ENCODE peak calls at places on chromosomes 13 and 19, in five cellular contexts. One of them, this sample, is unnamed.

GRCh38 chr19:12801466-12802266 is at the start of the genes PRDX2 and THSD8:
- DNase-seq in cardiac muscle cell: peak
- DNase-seq in astrocyte of the spinal cord: peak
- DNase-seq in coronary artery: no peak
- DNase-seq in fibroblast of pulmonary artery: peak
- DNase-seq in this sample: peak

GRCh38 chr19:2982983-2983350 is 5.6 kb downstream of the TLE6 start:
- DNase-seq in cardiac muscle cell: peak
- DNase-seq in astrocyte of the spinal cord: peak
- DNase-seq in coronary artery: peak
- DNase-seq in fibroblast of pulmonary artery: peak
- DNase-seq in this sample: peak

GRCh38 chr19:28537079-28537478 is 675.9 kb downstream of the UQCRFS1 start:
- DNase-seq in cardiac muscle cell: no peak
- DNase-seq in astrocyte of the spinal cord: no peak
- DNase-seq in coronary artery: no peak
- DNase-seq in fibroblast of pulmonary artery: no peak
- DNase-seq in this sample: no peak

GRCh38 chr13:24500977-24501376 is 11.6 kb downstream of the PARP4 start:
- DNase-seq in cardiac muscle cell: no peak
- DNase-seq in astrocyte of the spinal cord: peak
- DNase-seq in coronary artery: no peak
- DNase-seq in fibroblast of pulmonary artery: peak
- DNase-seq in this sample: peak

GRCh38 chr13:113106666-113107065 is 1.1 kb downstream of the F7 start:
- DNase-seq in cardiac muscle cell: no peak
- DNase-seq in astrocyte of the spinal cord: no peak
- DNase-seq in coronary artery: no peak
- DNase-seq in fibroblast of pulmonary artery: no peak
- DNase-seq in this sample: no peak

GRCh38 chr13:41463823-41464602 is 6.7 kb downstream of the RGCC start:
- DNase-seq in cardiac muscle cell: no peak
- DNase-seq in astrocyte of the spinal cord: no peak
- DNase-seq in coronary artery: no peak
- DNase-seq in fibroblast of pulmonary artery: no peak
- DNase-seq in this sample: no peak

GRCh38 chr13:95982144-95982543 is 71.1 kb downstream of the UGGT2 start:
- DNase-seq in cardiac muscle cell: no peak
- DNase-seq in astrocyte of the spinal cord: no peak
- DNase-seq in coronary artery: no peak
- DNase-seq in fibroblast of pulmonary artery: no peak
- DNase-seq in this sample: no peak

GRCh38 chr13:50128406-50129048 is 113.3 kb downstream of the KCNRG start:
- DNase-seq in cardiac muscle cell: no peak
- DNase-seq in astrocyte of the spinal cord: no peak
- DNase-seq in coronary artery: no peak
- DNase-seq in fibroblast of pulmonary artery: no peak
- DNase-seq in this sample: no peak

GRCh38 chr13:20499986-20500385 is 25.7 kb downstream of the CRYL1 start:
- DNase-seq in cardiac muscle cell: no peak
- DNase-seq in astrocyte of the spinal cord: peak
- DNase-seq in coronary artery: no peak
- DNase-seq in fibroblast of pulmonary artery: no peak
- DNase-seq in this sample: no peak

GRCh38 chr19:40253611-40254092 is 27.2 kb upstream of the CCNP start:
- DNase-seq in cardiac muscle cell: no peak
- DNase-seq in astrocyte of the spinal cord: no peak
- DNase-seq in coronary artery: no peak
- DNase-seq in fibroblast of pulmonary artery: no peak
- DNase-seq in this sample: no peak

GRCh38 chr13:78978381-78978998 is 319.5 kb upstream of the OBI1 start:
- DNase-seq in cardiac muscle cell: peak
- DNase-seq in astrocyte of the spinal cord: peak
- DNase-seq in coronary artery: no peak
- DNase-seq in fibroblast of pulmonary artery: peak
- DNase-seq in this sample: peak

GRCh38 chr19:45954132-45954531 is 19.5 kb downstream of the NOVA2 start:
- DNase-seq in cardiac muscle cell: no peak
- DNase-seq in astrocyte of the spinal cord: peak
- DNase-seq in coronary artery: no peak
- DNase-seq in fibroblast of pulmonary artery: no peak
- DNase-seq in this sample: no peak

GRCh38 chr13:60397693-60398437 is 845 bp downstream of the TDRD3 start:
- DNase-seq in cardiac muscle cell: peak
- DNase-seq in astrocyte of the spinal cord: peak
- DNase-seq in coronary artery: peak
- DNase-seq in fibroblast of pulmonary artery: peak
- DNase-seq in this sample: peak

GRCh38 chr13:86085890-86086289 is 286.7 kb upstream of the SLITRK6 start:
- DNase-seq in cardiac muscle cell: no peak
- DNase-seq in astrocyte of the spinal cord: peak
- DNase-seq in coronary artery: no peak
- DNase-seq in fibroblast of pulmonary artery: no peak
- DNase-seq in this sample: no peak

GRCh38 chr19:51946602-51947001 is 19.3 kb downstream of the ZNF613 start:
- DNase-seq in cardiac muscle cell: no peak
- DNase-seq in astrocyte of the spinal cord: no peak
- DNase-seq in coronary artery: no peak
- DNase-seq in fibroblast of pulmonary artery: no peak
- DNase-seq in this sample: no peak

GRCh38 chr19:51948979-51949378 is 21.7 kb downstream of the ZNF613 start:
- DNase-seq in cardiac muscle cell: no peak
- DNase-seq in astrocyte of the spinal cord: peak
- DNase-seq in coronary artery: no peak
- DNase-seq in fibroblast of pulmonary artery: peak
- DNase-seq in this sample: peak

DNA sequence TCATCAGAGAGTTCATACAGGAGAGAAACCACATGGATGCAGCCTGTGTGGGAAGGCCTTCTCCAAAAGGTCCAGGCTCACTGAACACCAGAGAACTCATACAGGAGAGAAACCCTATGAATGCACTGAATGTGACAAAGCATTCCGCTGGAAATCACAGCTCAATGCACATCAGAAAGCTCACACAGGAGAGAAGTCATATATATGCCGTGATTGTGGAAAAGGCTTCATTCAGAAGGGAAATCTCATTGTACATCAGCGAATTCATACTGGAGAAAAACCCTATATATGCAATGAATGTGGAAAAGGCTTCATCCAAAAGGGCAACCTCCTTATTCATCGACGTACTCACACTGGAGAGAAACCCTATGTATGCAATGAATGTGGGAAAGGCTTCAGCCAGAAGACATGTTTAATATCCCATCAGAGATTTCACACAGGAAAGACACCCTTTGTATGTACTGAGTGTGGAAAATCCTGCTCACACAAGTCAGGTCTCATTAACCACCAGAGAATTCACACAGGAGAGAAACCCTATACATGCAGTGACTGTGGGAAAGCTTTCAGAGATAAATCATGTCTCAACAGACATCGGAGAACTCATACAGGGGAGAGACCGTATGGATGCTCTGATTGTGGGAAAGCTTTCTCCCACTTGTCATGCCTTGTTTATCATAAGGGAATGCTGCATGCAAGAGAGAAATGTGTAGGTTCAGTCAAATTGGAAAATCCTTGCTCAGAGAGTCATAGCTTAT is 17.7 kb downstream of the ZNF613 start:
- DNase-seq in cardiac muscle cell: no peak
- DNase-seq in astrocyte of the spinal cord: no peak
- DNase-seq in coronary artery: no peak
- DNase-seq in fibroblast of pulmonary artery: no peak
- DNase-seq in this sample: peak
- H3K4me3 ChIP-seq in cardiac muscle cell: no peak
- H3K4me3 ChIP-seq in astrocyte of the spinal cord: no peak
- H3K4me3 ChIP-seq in coronary artery: peak
- H3K4me3 ChIP-seq in fibroblast of pulmonary artery: no peak
- H3K4me3 ChIP-seq in this sample: no peak

DNA sequence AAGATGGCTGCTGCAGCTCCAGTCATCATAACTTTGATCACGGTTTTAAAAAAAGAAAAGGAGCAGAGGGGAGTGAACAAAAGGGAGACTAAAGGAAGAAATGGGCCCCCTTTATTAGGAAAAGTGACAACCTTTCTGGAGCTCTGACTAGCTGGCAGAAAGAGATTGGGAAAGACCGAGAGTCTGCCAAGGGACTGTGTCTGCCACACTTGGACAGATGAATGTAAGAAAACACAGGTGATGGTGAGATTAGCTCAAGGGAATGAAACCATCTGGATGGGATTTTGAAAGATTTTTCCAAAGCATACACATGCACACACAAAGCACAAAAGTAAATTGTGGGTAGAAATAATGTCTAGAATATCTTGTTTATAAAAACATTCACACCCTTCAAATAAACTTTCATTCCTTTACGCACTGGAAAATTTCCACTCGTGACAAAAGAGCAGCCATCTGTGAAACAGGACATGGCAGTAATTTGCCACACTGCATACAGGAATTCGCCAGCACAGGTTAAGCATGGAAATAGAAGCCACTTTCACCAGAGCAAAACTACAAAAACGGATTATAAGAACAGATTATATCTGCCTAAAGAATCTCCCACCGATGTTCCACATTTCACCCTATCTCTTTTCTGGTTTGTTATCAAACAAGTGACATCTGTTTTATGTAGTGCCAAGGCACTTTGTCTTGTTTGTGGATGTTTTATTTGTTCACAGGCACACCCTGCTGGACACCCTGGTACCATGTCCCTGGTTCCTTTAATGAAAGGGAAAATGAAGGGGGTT is 819.5 kb downstream of the DIAPH3 start:
- DNase-seq in cardiac muscle cell: no peak
- DNase-seq in astrocyte of the spinal cord: no peak
- DNase-seq in coronary artery: no peak
- DNase-seq in fibroblast of pulmonary artery: no peak
- DNase-seq in this sample: no peak
- TF ChIP-seq CTCF in cardiac muscle cell: no peak
- TF ChIP-seq CTCF in astrocyte of the spinal cord: no peak
- TF ChIP-seq CTCF in coronary artery: no peak
- TF ChIP-seq CTCF in fibroblast of pulmonary artery: no peak
- TF ChIP-seq CTCF in this sample: no peak

DNA sequence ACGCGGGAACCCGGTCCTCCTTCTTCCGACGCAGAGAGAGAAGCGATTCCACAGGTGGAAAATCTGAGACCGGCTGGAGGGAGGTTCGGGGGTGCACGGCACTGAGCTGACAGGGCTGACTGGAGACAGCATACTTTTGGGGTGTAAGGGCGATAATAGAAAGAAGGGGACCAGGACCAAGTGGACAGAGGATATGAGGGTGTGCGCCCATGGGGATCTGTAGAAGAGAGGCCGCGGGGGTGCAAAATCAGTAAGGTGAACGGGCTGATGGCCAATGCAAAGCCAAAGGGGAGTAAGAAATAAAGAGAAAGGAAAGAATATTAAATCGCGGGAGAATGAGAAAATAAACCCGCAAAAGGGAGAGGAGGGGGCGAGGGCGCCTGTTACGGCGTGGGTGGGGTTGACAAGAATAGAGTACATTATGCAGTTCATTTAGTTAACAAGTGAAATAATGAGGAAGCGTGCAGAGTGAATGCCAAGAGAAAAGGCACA is 336 bp upstream of the GSX1 start:
- DNase-seq in cardiac muscle cell: no peak
- DNase-seq in astrocyte of the spinal cord: no peak
- DNase-seq in coronary artery: no peak
- DNase-seq in fibroblast of pulmonary artery: no peak
- DNase-seq in this sample: no peak
- H3K4me3 ChIP-seq in cardiac muscle cell: no peak
- H3K4me3 ChIP-seq in astrocyte of the spinal cord: no peak
- H3K4me3 ChIP-seq in coronary artery: peak
- H3K4me3 ChIP-seq in fibroblast of pulmonary artery: no peak
- H3K4me3 ChIP-seq in this sample: no peak

GRCh38 chr19:18776288-18776594 is 14.9 kb downstream of the COMP start:
- DNase-seq in cardiac muscle cell: no peak
- DNase-seq in astrocyte of the spinal cord: no peak
- DNase-seq in coronary artery: no peak
- DNase-seq in fibroblast of pulmonary artery: peak
- DNase-seq in this sample: peak
- TF ChIP-seq CTCF in cardiac muscle cell: peak
- TF ChIP-seq CTCF in astrocyte of the spinal cord: peak
- TF ChIP-seq CTCF in coronary artery: no peak
- TF ChIP-seq CTCF in fibroblast of pulmonary artery: peak
- TF ChIP-seq CTCF in this sample: peak

DNA sequence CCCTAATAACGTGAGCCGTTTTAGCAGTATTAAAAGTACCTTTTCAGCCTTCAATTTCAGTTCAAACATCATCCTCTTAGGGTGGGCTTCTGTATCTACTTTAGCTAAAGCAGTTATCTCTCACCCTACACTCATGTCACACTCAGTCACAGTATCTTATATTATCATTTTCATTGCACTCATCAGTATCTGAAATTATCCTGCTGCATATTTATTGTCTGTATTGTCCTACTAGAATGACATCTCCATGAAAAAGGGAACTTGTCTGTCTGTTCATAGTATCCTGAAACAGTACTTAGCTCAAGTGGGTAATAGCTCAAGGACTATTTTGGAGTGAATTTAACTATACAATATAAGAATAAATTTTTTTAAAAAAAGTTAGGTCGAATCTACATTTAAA is 19.9 kb upstream of the RFC3 start:
- DNase-seq in cardiac muscle cell: no peak
- DNase-seq in astrocyte of the spinal cord: no peak
- DNase-seq in coronary artery: no peak
- DNase-seq in fibroblast of pulmonary artery: no peak
- DNase-seq in this sample: no peak
- H3K4me3 ChIP-seq in cardiac muscle cell: no peak
- H3K4me3 ChIP-seq in astrocyte of the spinal cord: no peak
- H3K4me3 ChIP-seq in coronary artery: peak
- H3K4me3 ChIP-seq in fibroblast of pulmonary artery: no peak
- H3K4me3 ChIP-seq in this sample: no peak

GRCh38 chr13:36839981-36840380 is 21.0 kb downstream of the RFXAP start:
- DNase-seq in cardiac muscle cell: no peak
- DNase-seq in astrocyte of the spinal cord: no peak
- DNase-seq in coronary artery: no peak
- DNase-seq in fibroblast of pulmonary artery: no peak
- DNase-seq in this sample: no peak
- TF ChIP-seq CTCF in cardiac muscle cell: no peak
- TF ChIP-seq CTCF in astrocyte of the spinal cord: no peak
- TF ChIP-seq CTCF in coronary artery: no peak
- TF ChIP-seq CTCF in fibroblast of pulmonary artery: no peak
- TF ChIP-seq CTCF in this sample: no peak

GRCh38 chr19:8827277-8827676 is 4.8 kb downstream of the ZNF558 start:
- DNase-seq in cardiac muscle cell: no peak
- DNase-seq in astrocyte of the spinal cord: no peak
- DNase-seq in coronary artery: no peak
- DNase-seq in fibroblast of pulmonary artery: no peak
- DNase-seq in this sample: no peak
- H3K4me3 ChIP-seq in cardiac muscle cell: no peak
- H3K4me3 ChIP-seq in astrocyte of the spinal cord: no peak
- H3K4me3 ChIP-seq in coronary artery: no peak
- H3K4me3 ChIP-seq in fibroblast of pulmonary artery: no peak
- H3K4me3 ChIP-seq in this sample: no peak

GRCh38 chr19:16801599-16801998 is 27.6 kb upstream of the SIN3B start:
- DNase-seq in cardiac muscle cell: no peak
- DNase-seq in astrocyte of the spinal cord: peak
- DNase-seq in coronary artery: no peak
- DNase-seq in fibroblast of pulmonary artery: peak
- DNase-seq in this sample: peak
- TF ChIP-seq CTCF in cardiac muscle cell: no peak
- TF ChIP-seq CTCF in astrocyte of the spinal cord: no peak
- TF ChIP-seq CTCF in coronary artery: no peak
- TF ChIP-seq CTCF in fibroblast of pulmonary artery: no peak
- TF ChIP-seq CTCF in this sample: peak

This sample was measured in cardiac fibroblast.